ENCODE peak calls at places on chromosomes 16 and 17, in ten cellular contexts. M is left ventricle myocardium inferior, L is stomach, Z is fibroblast of villous mesenchyme, S is IMR-90, O is ascending aorta, W is mucosa of descending colon, I is GM23338, Q is brain microvascular endothelial cell, V is tibial nerve. U is an unnamed sample.

GRCh38 chr16:81551821-81552304 is 107.3 kb downstream of the CMIP start:
- DNase-seq in M (peak; percentile 36), L (no peak), Z (peak; percentile 66), S (peak; percentile 71), O (no peak), W (peak; percentile 19), I (no peak), Q (peak; percentile 91), V (no peak), U (no peak)

GRCh38 chr17:19979917-19980770 is 2.5 kb upstream of the AKAP10 start:
- DNase-seq in M (peak; percentile 52), L (no peak), Z (peak; percentile 62), S (no peak), O (peak; percentile 69), W (peak; percentile 28), I (peak; percentile 12), Q (no peak), V (no peak), U (no peak)

GRCh38 chr17:51397361-51398127 is 137.2 kb downstream of the UTP18 start:
- DNase-seq in M (no peak), L (no peak), Z (no peak), S (peak; percentile 45), O (no peak), W (no peak), I (no peak), Q (peak; percentile 75), V (no peak), U (no peak)

GRCh38 chr17:41521574-41522261 is 3.0 kb upstream of the KRT15 start:
- DNase-seq in M (no peak), L (peak; percentile 51), Z (peak; percentile 53), S (peak; percentile 91), O (no peak), W (peak; percentile 89), I (peak; percentile 65), Q (peak; percentile 87), V (no peak), U (no peak)

GRCh38 chr16:77434022-77434364 is 841 bp downstream of the ADAMTS18 start:
- DNase-seq in M (no peak), L (no peak), Z (no peak), S (no peak), O (no peak), W (no peak), I (no peak), Q (no peak), V (no peak), U (no peak)

GRCh38 chr17:4543557-4544026 is 11.6 kb downstream of the MYBBP1A start:
- DNase-seq in M (no peak), L (no peak), Z (no peak), S (no peak), O (no peak), W (no peak), I (no peak), Q (no peak), V (no peak), U (no peak)

GRCh38 chr17:4678448-4679026 is 25.4 kb downstream of the PELP1 start:
- DNase-seq in M (no peak), L (no peak), Z (peak; percentile 78), S (peak; percentile 96), O (no peak), W (no peak), I (no peak), Q (peak; percentile 95), V (no peak), U (peak; percentile 70)

GRCh38 chr16:61836804-61837398 is 199.3 kb downstream of the CDH8 start:
- DNase-seq in M (no peak), L (no peak), Z (no peak), S (no peak), O (no peak), W (no peak), I (peak; percentile 40), Q (peak; percentile 45), V (no peak), U (no peak)

GRCh38 chr16:25109643-25110042 is 1.9 kb upstream of the LCMT1 start:
- DNase-seq in M (no peak), L (no peak), Z (peak; percentile 97), S (peak; percentile 98), O (peak; percentile 84), W (peak; percentile 52), I (no peak), Q (peak; percentile 98), V (no peak), U (peak; percentile 71)

GRCh38 chr16:27193300-27193990 is 9.9 kb upstream of the KDM8 start:
- DNase-seq in M (no peak), L (no peak), Z (no peak), S (no peak), O (no peak), W (no peak), I (no peak), Q (no peak), V (no peak), U (no peak)

GRCh38 chr17:13640559-13640958 is 38.8 kb upstream of the HS3ST3A1 start:
- DNase-seq in M (no peak), L (no peak), Z (no peak), S (peak; percentile 20), O (no peak), W (no peak), I (no peak), Q (no peak), V (no peak), U (no peak)

GRCh38 chr17:35726609-35727460 is 4.6 kb upstream of the RASL10B start:
- DNase-seq in M (peak; percentile 54), L (no peak), Z (peak; percentile 98), S (peak; percentile 88), O (peak; percentile 68), W (peak; percentile 56), I (peak; percentile 44), Q (peak; percentile 86), V (peak; percentile 53), U (peak; percentile 69)

GRCh38 chr16:56370185-56370584 is 55.2 kb downstream of the AMFR start:
- DNase-seq in M (no peak), L (no peak), Z (peak; percentile 32), S (no peak), O (no peak), W (no peak), I (no peak), Q (no peak), V (no peak), U (no peak)

GRCh38 chr16:35737076-35737475 is 2277.7 kb downstream of the TP53TG3F start:
- DNase-seq in M (no peak), L (no peak), Z (no peak), S (no peak), O (peak; percentile 16), W (no peak), I (no peak), Q (no peak), V (no peak), U (no peak)

GRCh38 chr17:19457830-19458271 is 46.8 kb downstream of the RNF112 start:
- DNase-seq in M (no peak), L (no peak), Z (no peak), S (no peak), O (peak; percentile 50), W (no peak), I (peak; percentile 59), Q (no peak), V (no peak), U (no peak)

GRCh38 chr17:57379237-57380054 is 123.1 kb downstream of the MSI2 start:
- DNase-seq in M (no peak), L (no peak), Z (peak; percentile 70), S (peak; percentile 12), O (no peak), W (no peak), I (peak; percentile 61), Q (no peak), V (no peak), U (no peak)
- H3K4me3 ChIP-seq in M (no peak overlapping the region), L (no peak overlapping the region), Z (no peak overlapping the region), S (no peak overlapping the region), O (no peak overlapping the region), W (no peak overlapping the region), I (no peak overlapping the region), Q (no peak overlapping the region), V (no peak overlapping the region), U (no peak overlapping the region)

GRCh38 chr17:77467513-77467912 is 326.7 kb downstream of the SEC14L1 start:
- DNase-seq in M (no peak), L (no peak), Z (peak; percentile 56), S (no peak), O (no peak), W (no peak), I (no peak), Q (no peak), V (no peak), U (no peak)
- TF ChIP-seq CTCF in M (no peak), L (no peak), Z (no peak), S (no peak), O (no peak), W (no peak), I (no peak), Q (no peak), V (no peak), U (no peak)

GRCh38 chr17:68435361-68435760 is 21.9 kb downstream of the WIPI1 start:
- DNase-seq in M (no peak), L (no peak), Z (no peak), S (no peak), O (no peak), W (no peak), I (no peak), Q (no peak), V (no peak), U (no peak)

GRCh38 chr17:68437979-68438877 is 19.1 kb downstream of the WIPI1 start:
- DNase-seq in M (peak; percentile 51), L (peak; percentile 72), Z (peak; percentile 74), S (peak; percentile 47), O (no peak), W (peak; percentile 73), I (peak; percentile 35), Q (no peak), V (no peak), U (no peak)

GRCh38 chr17:68433911-68434503 is 23.3 kb downstream of the WIPI1 start:
- DNase-seq in M (no peak), L (no peak), Z (no peak), S (no peak), O (no peak), W (no peak), I (no peak), Q (no peak), V (no peak), U (no peak)

GRCh38 chr17:68433211-68433610 is 24.1 kb downstream of the WIPI1 start:
- DNase-seq in M (no peak), L (no peak), Z (no peak), S (no peak), O (no peak), W (no peak), I (no peak), Q (no peak), V (no peak), U (no peak)

GRCh38 chr17:68435876-68436842 is 21.1 kb downstream of the WIPI1 start:
- DNase-seq in M (peak; percentile 66), L (peak; percentile 83), Z (peak; percentile 79), S (peak; percentile 81), O (peak; percentile 85), W (peak; percentile 70), I (peak; percentile 89), Q (peak; percentile 78), V (peak; percentile 61), U (peak; percentile 55)
- H3K4me3 ChIP-seq in M (no peak overlapping the region), L (no peak overlapping the region), Z (no peak overlapping the region), S (no peak overlapping the region), O (no peak overlapping the region), W (no peak overlapping the region), I (no peak overlapping the region), Q (no peak overlapping the region), V (no peak overlapping the region), U (no peak overlapping the region)

DNA sequence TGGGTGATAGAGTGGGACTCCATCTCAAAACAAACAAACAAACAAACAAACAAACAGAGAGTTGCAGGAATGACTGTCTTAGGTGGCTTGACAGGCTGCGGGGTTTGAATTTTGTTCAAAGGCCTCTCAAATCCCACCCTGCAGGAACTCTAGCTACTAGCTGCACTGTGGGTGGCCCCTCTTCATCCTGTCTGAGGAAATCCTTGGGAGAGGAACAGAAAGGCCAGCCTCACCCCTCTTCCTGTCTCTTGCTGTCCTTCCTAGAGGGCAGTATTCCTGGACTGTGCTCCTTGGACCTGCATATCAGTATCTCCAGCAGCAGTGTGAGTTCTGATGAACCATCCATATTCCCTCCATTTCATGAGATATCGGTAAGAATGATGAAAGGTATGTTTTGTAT is 2.0 kb upstream of the CCDC92B start:
- DNase-seq in M (no peak), L (no peak), Z (no peak), S (no peak), O (no peak), W (no peak), I (peak; percentile 65), Q (no peak), V (no peak), U (no peak)
- TF ChIP-seq CTCF in M (no peak), L (no peak), Z (no peak), S (no peak), O (no peak), W (no peak), I (peak; percentile 25), Q (no peak), V (no peak), U (no peak)